ENCODE peak calls at places on chromosomes 7 and 10, in eight cellular contexts. G, R, Y, T, C, B, S and O are unnamed samples.

GRCh38 chr7:81606078-81606863 is 163.6 kb downstream of the HGF start:
- DNase-seq in G (no peak), R (no peak), Y (no peak), T (no peak), C (no peak), B (no peak), S (no peak), O (no peak)

GRCh38 chr7:127803626-127804025 is 151.6 kb downstream of the SND1 start:
- DNase-seq in G (no peak), R (no peak), Y (no peak), T (no peak), C (peak), B (peak), S (no peak), O (no peak)

GRCh38 chr10:58672855-58673254 is 160.2 kb downstream of the BICC1 start:
- DNase-seq in G (no peak), R (no peak), Y (no peak), T (no peak), C (peak), B (peak), S (no peak), O (no peak)

GRCh38 chr7:14836571-14837189 is 65.9 kb downstream of the DGKB start:
- DNase-seq in G (no peak), R (no peak), Y (peak), T (peak), C (peak), B (peak), S (no peak), O (no peak)

GRCh38 chr10:6579904-6580278 is at the start of gene PRKCQ:
- DNase-seq in G (no peak), R (no peak), Y (peak), T (peak), C (peak), B (no peak), S (no peak), O (no peak)

GRCh38 chr10:121096617-121097431 is 245.7 kb downstream of the WDR11 start:
- DNase-seq in G (no peak), R (no peak), Y (no peak), T (no peak), C (peak), B (no peak), S (no peak), O (no peak)

GRCh38 chr10:79152423-79152817 is 83.7 kb downstream of the ZMIZ1 start:
- DNase-seq in G (no peak), R (no peak), Y (no peak), T (no peak), C (no peak), B (no peak), S (no peak), O (no peak)

GRCh38 chr7:44309271-44310091 is 15.9 kb downstream of the CAMK2B start:
- DNase-seq in G (peak), R (no peak), Y (peak), T (peak), C (peak), B (peak), S (peak), O (no peak)

GRCh38 chr10:129417164-129417563 is 49.9 kb upstream of the MGMT start:
- DNase-seq in G (no peak), R (no peak), Y (no peak), T (no peak), C (no peak), B (no peak), S (no peak), O (no peak)

GRCh38 chr7:79290841-79291497 is 162.5 kb downstream of the MAGI2 start:
- DNase-seq in G (no peak), R (no peak), Y (no peak), T (no peak), C (peak), B (peak), S (no peak), O (no peak)

GRCh38 chr7:45596665-45597095 is 22.5 kb downstream of the ADCY1 start:
- DNase-seq in G (no peak), R (no peak), Y (no peak), T (no peak), C (no peak), B (no peak), S (no peak), O (no peak)

GRCh38 chr10:52312999-52313349 is 1.1 kb upstream of the DKK1 start:
- DNase-seq in G (peak), R (no peak), Y (no peak), T (no peak), C (no peak), B (no peak), S (no peak), O (no peak)

GRCh38 chr7:32093415-32094408 is 23.5 kb upstream of the PDE1C start:
- DNase-seq in G (no peak), R (no peak), Y (no peak), T (peak), C (peak), B (peak), S (no peak), O (no peak)

DNA sequence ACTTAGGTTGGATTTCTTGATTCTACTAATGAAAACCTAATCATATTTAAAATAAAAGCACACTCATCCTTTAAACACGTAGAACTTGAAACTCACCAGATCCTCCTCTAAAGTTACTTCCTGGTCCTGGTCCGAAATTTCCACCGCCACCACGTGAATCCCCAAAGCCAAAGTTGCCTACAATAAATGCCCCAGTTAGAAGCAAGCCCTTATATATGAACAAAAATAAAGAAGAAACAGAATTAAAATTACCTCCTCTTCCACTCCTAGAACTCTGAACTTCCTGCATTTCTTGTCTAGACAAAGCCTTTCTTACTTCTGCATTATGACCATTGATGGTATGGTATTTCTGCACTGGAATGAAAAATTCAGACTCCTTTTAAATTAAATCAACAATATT is 4.2 kb downstream of the HNRNPA2B1 start:
- DNase-seq in G (no peak), R (peak), Y (no peak), T (no peak), C (no peak), B (no peak), S (no peak), O (no peak)
- H3K4me3 ChIP-seq in G (peak), R (no peak), Y (no peak), T (no peak), C (peak), B (peak), S (peak), O (no peak)

GRCh38 chr7:123715793-123716192 is 33.0 kb downstream of the WASL start:
- DNase-seq in G (no peak), R (no peak), Y (no peak), T (no peak), C (no peak), B (no peak), S (no peak), O (no peak)
- H3K4me3 ChIP-seq in G (no peak), R (no peak), Y (no peak), T (no peak), C (no peak), B (no peak), S (no peak), O (no peak)

DNA sequence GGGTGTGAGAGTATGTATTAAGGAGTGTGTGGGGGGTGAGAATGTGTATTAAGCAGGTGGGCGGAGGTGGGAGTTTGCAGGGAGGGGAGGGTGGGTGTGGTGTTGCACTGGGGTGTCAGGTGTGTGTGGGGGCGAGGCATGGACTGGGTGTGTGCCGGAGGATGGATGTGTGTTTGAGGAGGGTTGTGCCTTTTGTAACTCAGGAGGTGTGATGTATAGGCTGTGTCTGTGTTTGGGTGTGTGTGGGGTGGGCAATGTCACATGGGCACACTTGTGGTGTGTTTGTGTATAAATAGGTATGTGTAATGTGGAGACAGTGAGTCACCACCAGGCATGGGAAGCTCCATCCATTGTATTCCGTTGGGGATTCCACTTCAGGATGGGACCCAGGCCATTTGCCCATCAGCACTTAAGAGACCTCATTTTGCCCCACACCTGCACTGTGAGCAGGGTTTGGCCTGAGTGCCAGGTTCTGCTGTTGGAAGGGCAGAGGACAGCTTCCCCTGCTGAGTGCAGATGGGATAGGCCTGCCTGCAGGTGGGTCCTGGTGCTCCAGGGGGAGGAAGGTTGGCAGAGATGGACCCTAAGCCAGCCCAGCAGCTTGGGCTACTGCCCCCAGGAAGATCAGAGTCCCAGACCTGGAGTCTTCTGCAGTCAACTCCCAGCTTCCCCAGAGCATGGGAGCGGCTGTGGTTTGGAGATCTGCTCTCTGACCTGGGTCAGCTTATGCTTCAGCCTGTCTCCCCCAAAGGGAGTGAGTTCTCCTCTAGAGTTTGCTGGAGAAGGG is 5.9 kb downstream of the UNC5B start:
- DNase-seq in G (no peak), R (no peak), Y (no peak), T (no peak), C (peak), B (peak), S (no peak), O (no peak)
- H3K4me3 ChIP-seq in G (no peak), R (no peak), Y (peak), T (no peak), C (peak), B (peak), S (no peak), O (no peak)

GRCh38 chr10:102420810-102421644 is at the start of gene FBXL15:
- DNase-seq in G (peak), R (peak), Y (peak), T (peak), C (peak), B (peak), S (peak), O (peak)
- H3K4me3 ChIP-seq in G (peak), R (peak), Y (peak), T (peak), C (peak), B (peak), S (peak), O (peak)

GRCh38 chr10:103449208-103450144 is 2.7 kb downstream of the CALHM2 start:
- DNase-seq in G (no peak), R (no peak), Y (no peak), T (no peak), C (no peak), B (no peak), S (no peak), O (no peak)

GRCh38 chr10:103447187-103447586 is 5.0 kb downstream of the CALHM2 start:
- DNase-seq in G (no peak), R (no peak), Y (no peak), T (no peak), C (no peak), B (no peak), S (no peak), O (no peak)

GRCh38 chr10:103450201-103450695 is 1.9 kb downstream of the CALHM2 start:
- DNase-seq in G (no peak), R (no peak), Y (no peak), T (no peak), C (no peak), B (no peak), S (no peak), O (no peak)

GRCh38 chr10:103451091-103451801 is 924 bp downstream of the CALHM2 start:
- DNase-seq in G (peak), R (no peak), Y (no peak), T (peak), C (peak), B (peak), S (peak), O (peak)

GRCh38 chr10:103448751-103449150 is 3.4 kb downstream of the CALHM2 start:
- DNase-seq in G (no peak), R (no peak), Y (no peak), T (peak), C (peak), B (peak), S (no peak), O (no peak)
- H3K4me3 ChIP-seq in G (no peak), R (no peak), Y (no peak), T (no peak), C (no peak), B (no peak), S (no peak), O (no peak)

DNA sequence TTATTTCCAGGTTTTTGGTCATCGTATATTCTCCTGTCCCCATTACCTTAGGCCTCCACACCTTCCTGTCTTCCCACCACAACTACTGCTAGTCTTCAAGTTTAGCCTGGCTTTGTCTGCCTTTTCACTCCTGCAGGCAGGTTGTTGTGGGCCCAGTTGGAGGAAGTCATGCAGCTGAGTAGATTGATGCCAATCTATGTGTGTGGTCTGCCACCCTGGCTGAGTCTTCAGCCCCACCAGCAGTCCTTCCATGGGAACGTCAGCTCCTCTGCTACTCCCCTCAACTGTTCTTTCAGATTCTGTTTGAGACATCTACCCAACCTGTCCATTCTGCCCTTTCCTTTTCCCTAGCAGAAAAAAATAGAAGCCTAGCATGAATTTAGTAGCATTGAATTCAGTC is 6.3 kb downstream of the RINT1 start:
- DNase-seq in G (no peak), R (no peak), Y (no peak), T (no peak), C (no peak), B (no peak), S (no peak), O (no peak)
- H3K4me3 ChIP-seq in G (no peak), R (no peak), Y (no peak), T (no peak), C (no peak), B (no peak), S (no peak), O (no peak)

GRCh38 chr7:130959743-130960207 is 225.8 kb upstream of the KLF14 start:
- DNase-seq in G (no peak), R (peak), Y (no peak), T (no peak), C (peak), B (peak), S (peak), O (peak)
- H3K4me3 ChIP-seq in G (peak), R (peak), Y (no peak), T (no peak), C (peak), B (peak), S (peak), O (peak)

GRCh38 chr7:27210441-27211083 is 10.7 kb upstream of the HOXA13 start:
- DNase-seq in G (no peak), R (peak), Y (peak), T (no peak), C (peak), B (peak), S (no peak), O (no peak)
- H3K4me3 ChIP-seq in G (no peak), R (no peak), Y (no peak), T (no peak), C (peak), B (peak), S (no peak), O (no peak)